ENCODE peak calls at places on chromosomes 12 and 14, in ten cellular contexts. A is A549, V is left ventricle myocardium inferior, R is endothelial cell of umbilical vein, L is PC-3, E is fibroblast of pulmonary artery, S is fibroblast of lung, W is mucosa of descending colon, Z is lower lobe of right lung, Q is adrenal gland. O is an unnamed sample.

GRCh38 chr12:49541911-49542505 is 3.2 kb downstream of the KCNH3 start:
- DNase-seq in A (no peak), V (no peak), R (no peak), L (no peak), E (no peak), S (no peak), W (no peak), Z (no peak), Q (no peak), O (no peak)

GRCh38 chr14:35342160-35343010 is 50.2 kb downstream of the PSMA6 start:
- DNase-seq in A (no peak), V (peak; percentile 67), R (no peak), L (no peak), E (peak; percentile 45), S (peak; percentile 43), W (no peak), Z (peak; percentile 48), Q (peak; percentile 92), O (peak; percentile 69)

GRCh38 chr14:103551338-103551762 is 11.1 kb downstream of the BAG5 start:
- DNase-seq in A (no peak), V (peak; percentile 79), R (no peak), L (no peak), E (no peak), S (no peak), W (no peak), Z (peak; percentile 50), Q (peak; percentile 76), O (peak; percentile 39)

GRCh38 chr12:24573621-24574020 is 375.3 kb downstream of the BCAT1 start:
- DNase-seq in A (no peak), V (no peak), R (no peak), L (no peak), E (no peak), S (no peak), W (no peak), Z (no peak), Q (no peak), O (no peak)

GRCh38 chr12:117580718-117581062 is 219.3 kb upstream of the NOS1 start:
- DNase-seq in A (peak; percentile 36), V (peak; percentile 33), R (no peak), L (peak; percentile 47), E (no peak), S (no peak), W (peak; percentile 25), Z (no peak), Q (no peak), O (no peak)

GRCh38 chr14:77032854-77033621 is 4.5 kb upstream of the IRF2BPL start:
- DNase-seq in A (peak; percentile 94), V (peak; percentile 94), R (peak; percentile 91), L (peak; percentile 100), E (peak; percentile 99), S (peak; percentile 99), W (peak; percentile 86), Z (peak; percentile 93), Q (peak; percentile 98), O (peak; percentile 99)

GRCh38 chr12:84131076-84131475 is 781.5 kb downstream of the SLC6A15 start:
- DNase-seq in A (no peak), V (no peak), R (no peak), L (peak; percentile 75), E (peak; percentile 57), S (peak; percentile 36), W (no peak), Z (no peak), Q (no peak), O (peak; percentile 86)

GRCh38 chr12:110641512-110641911 is 27.6 kb downstream of the TCTN1 start:
- DNase-seq in A (no peak), V (peak; percentile 34), R (no peak), L (no peak), E (peak; percentile 45), S (peak; percentile 66), W (no peak), Z (no peak), Q (no peak), O (peak; percentile 17)

GRCh38 chr12:26277511-26278246 is 82.3 kb downstream of the SSPN start:
- DNase-seq in A (no peak), V (no peak), R (no peak), L (no peak), E (no peak), S (peak; percentile 83), W (no peak), Z (no peak), Q (no peak), O (peak; percentile 65)

GRCh38 chr12:128163096-128163495 is 103.9 kb upstream of the TMEM132C start:
- DNase-seq in A (no peak), V (no peak), R (no peak), L (no peak), E (no peak), S (no peak), W (no peak), Z (no peak), Q (no peak), O (no peak)

GRCh38 chr12:54131641-54132280 is 57.0 kb downstream of the SMUG1 start:
- DNase-seq in A (no peak), V (no peak), R (no peak), L (no peak), E (no peak), S (no peak), W (no peak), Z (no peak), Q (no peak), O (no peak)

GRCh38 chr12:16297521-16297920 is 20.0 kb upstream of the SLC15A5 start:
- DNase-seq in A (no peak), V (no peak), R (no peak), L (no peak), E (no peak), S (peak; percentile 4), W (no peak), Z (no peak), Q (no peak), O (no peak)
- TF ChIP-seq CTCF in A (no peak), V (no peak), R (no peak), L (no peak), E (no peak), S (no peak), W (no peak), Z (no peak), Q (no peak), O (no peak)

DNA sequence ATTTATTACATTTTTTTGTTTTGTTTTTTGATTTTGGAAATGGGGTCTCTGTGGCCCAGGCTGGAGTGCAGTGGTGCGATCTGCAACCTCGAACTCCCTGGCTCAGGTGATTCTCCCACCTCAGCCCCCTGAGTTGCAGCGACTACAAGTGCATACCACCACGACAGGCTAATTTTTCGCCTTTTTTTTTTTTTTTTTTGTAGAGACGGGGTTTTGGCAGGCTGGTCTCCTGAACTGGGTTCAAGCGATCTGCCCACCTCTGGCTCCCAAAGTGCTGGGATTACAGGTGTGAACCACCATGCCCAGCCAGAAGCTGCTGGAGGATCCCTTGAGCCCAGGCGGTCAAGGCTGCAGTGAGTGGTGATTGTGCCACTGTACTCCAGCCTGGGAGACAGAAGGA is 2.3 kb downstream of the MON2 start:
- DNase-seq in A (no peak), V (no peak), R (no peak), L (no peak), E (no peak), S (no peak), W (no peak), Z (no peak), Q (no peak), O (no peak)
- H3K4me3 ChIP-seq in A (no peak overlapping the region), V (peak overlapping the region; percentile 90), R (no peak overlapping the region), L (peak overlapping the region; percentile 78), E (peak overlapping the region; percentile 73), S (peak overlapping the region; percentile 73), W (no peak overlapping the region), Z (no peak overlapping the region), Q (peak overlapping the region; percentile 89), O (peak overlapping the region; percentile 98)

GRCh38 chr14:73713804-73714655 is at the start of gene PNMA1:
- DNase-seq in A (peak; percentile 95), V (peak; percentile 89), R (peak; percentile 89), L (peak; percentile 85), E (peak; percentile 76), S (peak; percentile 76), W (peak; percentile 88), Z (peak; percentile 90), Q (peak; percentile 93), O (peak; percentile 67)
- TF ChIP-seq CTCF in A (no peak), V (no peak), R (no peak), L (no peak), E (no peak), S (no peak), W (no peak), Z (no peak), Q (no peak), O (no peak)

GRCh38 chr14:32492482-32492881 is 163.4 kb downstream of the AKAP6 start:
- DNase-seq in A (no peak), V (no peak), R (no peak), L (no peak), E (no peak), S (peak; percentile 29), W (no peak), Z (no peak), Q (no peak), O (no peak)

GRCh38 chr14:32497233-32497632 is 168.1 kb downstream of the AKAP6 start:
- DNase-seq in A (no peak), V (no peak), R (no peak), L (no peak), E (no peak), S (no peak), W (no peak), Z (no peak), Q (no peak), O (no peak)

GRCh38 chr14:32495435-32495734 is 166.3 kb downstream of the AKAP6 start:
- DNase-seq in A (no peak), V (no peak), R (no peak), L (no peak), E (no peak), S (no peak), W (no peak), Z (no peak), Q (no peak), O (no peak)

GRCh38 chr14:32491413-32492016 is 162.4 kb downstream of the AKAP6 start:
- DNase-seq in A (no peak), V (no peak), R (peak; percentile 43), L (no peak), E (no peak), S (no peak), W (peak; percentile 9), Z (no peak), Q (no peak), O (no peak)

DNA sequence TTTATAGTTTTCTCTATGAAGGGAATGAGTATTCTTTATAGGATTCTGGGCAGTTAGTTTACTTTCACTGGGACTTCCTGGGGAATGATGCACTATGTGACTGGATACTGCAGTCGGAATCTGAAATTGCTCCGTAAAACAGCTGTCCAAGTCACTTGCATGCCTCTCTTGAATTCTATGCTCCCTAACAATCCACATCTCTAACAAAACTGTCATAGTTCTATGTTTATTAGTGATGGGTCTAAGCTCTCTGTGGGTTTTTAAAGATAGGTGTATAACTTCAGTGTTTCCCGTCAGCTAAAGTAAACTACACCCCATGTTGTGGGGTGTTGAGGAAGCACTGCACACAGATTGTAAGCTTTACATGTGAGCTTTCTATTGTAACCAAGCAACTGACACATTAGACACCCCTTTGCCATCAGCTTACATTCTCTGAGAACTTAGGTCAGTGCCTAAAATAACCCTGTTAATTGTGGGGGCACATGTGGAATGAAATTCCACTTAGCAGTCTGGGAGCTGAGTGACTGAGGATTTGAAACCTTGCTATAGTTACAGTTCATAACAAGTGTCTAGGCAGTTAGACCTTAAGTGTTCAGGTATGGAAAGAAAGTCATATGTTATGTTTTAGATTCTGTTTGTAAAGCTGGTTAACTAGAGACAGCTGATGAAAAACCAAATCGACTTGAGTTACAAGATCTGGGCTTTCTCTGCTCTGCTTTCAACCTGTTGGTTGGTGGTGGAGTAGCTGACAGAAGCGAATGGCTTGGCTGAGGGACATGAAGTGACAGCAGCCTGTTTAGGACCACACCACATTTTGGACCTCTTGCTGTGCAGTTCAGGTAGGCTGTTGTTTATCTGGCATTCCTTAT is 165.7 kb downstream of the AKAP6 start:
- DNase-seq in A (no peak), V (no peak), R (no peak), L (no peak), E (no peak), S (no peak), W (no peak), Z (no peak), Q (no peak), O (no peak)
- H3K4me3 ChIP-seq in A (no peak overlapping the region), V (peak overlapping the region; percentile 67), R (no peak overlapping the region), L (no peak overlapping the region), E (no peak overlapping the region), S (no peak overlapping the region), W (no peak overlapping the region), Z (no peak overlapping the region), Q (no peak overlapping the region), O (no peak overlapping the region)

O was measured in fibroblast of mammary gland.